ENCODE peak calls at places on chromosomes 4 and X, in four cellular contexts. U, K, L and X are unnamed samples.

GRCh38 chr4:182236186-182236585 is 7.0 kb upstream of the TENM3 start:
- DNase-seq in U (no peak), K (no peak), L (no peak), X (no peak)

GRCh38 chrX:138710311-138710791 is 1.2 kb downstream of the FGF13 start:
- DNase-seq in L (peak), K (no peak), U (no peak), X (no peak)

GRCh38 chrX:24166078-24166477 is 16.5 kb downstream of the ZFX start:
- DNase-seq in K (no peak), U (no peak), L (no peak), X (no peak)

GRCh38 chr4:48896845-48897244 is 9.7 kb downstream of the OCIAD2 start:
- DNase-seq in L (no peak), U (no peak), K (no peak), X (no peak)

GRCh38 chrX:68831405-68832100 is 2.7 kb downstream of the EFNB1 start:
- DNase-seq in L (no peak), U (no peak), K (no peak), X (no peak)

GRCh38 chr4:16116019-16116418 is 32.2 kb upstream of the PROM1 start:
- DNase-seq in U (no peak), L (no peak), K (no peak), X (no peak)

GRCh38 chrX:121389976-121390709 is 342.7 kb downstream of the GLUD2 start:
- DNase-seq in L (no peak), K (no peak), U (no peak), X (no peak)

GRCh38 chr4:125677665-125678307 is 363.0 kb downstream of the FAT4 start:
- DNase-seq in K (no peak), U (no peak), L (no peak), X (no peak)

GRCh38 chrX:112874140-112874539 is 33.5 kb upstream of the AMOT start:
- DNase-seq in U (no peak), L (no peak), K (no peak), X (no peak)

GRCh38 chr4:8516061-8516573 is 64.1 kb upstream of the GPR78 start:
- DNase-seq in K (no peak), L (no peak), U (no peak), X (no peak)

GRCh38 chrX:72245461-72246089 is 6.7 kb upstream of the ERCC6L start:
- DNase-seq in U (no peak), K (peak), L (peak), X (no peak)

GRCh38 chrX:49878128-49878833 is 1.0 kb upstream of the USP27X start:
- DNase-seq in K (no peak), U (no peak), L (no peak), X (no peak)

GRCh38 chrX:103155201-103155600 is 59.7 kb upstream of the BEX4 start:
- DNase-seq in K (no peak), U (no peak), L (no peak), X (peak)

GRCh38 chr4:5656415-5656814 is 51.9 kb downstream of the EVC2 start:
- DNase-seq in L (no peak), K (no peak), U (no peak), X (no peak)

GRCh38 chrX:13252726-13253125 is 67.1 kb downstream of the ATXN3L start:
- DNase-seq in U (no peak), K (no peak), L (no peak), X (no peak)

GRCh38 chr4:139568206-139568969 is 12.4 kb upstream of the SETD7 start:
- DNase-seq in U (no peak), L (no peak), K (no peak), X (no peak)

GRCh38 chrX:1534321-1535168 is 2.4 kb downstream of the P2RY8 start:
- DNase-seq in L (no peak), U (no peak), K (no peak), X (no peak)

GRCh38 chr4:61468091-61468720 is 268.1 kb downstream of the ADGRL3 start:
- DNase-seq in U (no peak), K (no peak), L (no peak), X (peak)

GRCh38 chrX:154096140-154097002 is 1.1 kb downstream of the MECP2 start:
- DNase-seq in U (no peak), L (no peak), K (peak), X (no peak)

GRCh38 chr4:101086801-101087586 is 260.3 kb downstream of the PPP3CA start:
- DNase-seq in L (no peak), U (no peak), K (no peak), X (no peak)

GRCh38 chrX:12901486-12901885 is 4.9 kb upstream of the TLR8 start:
- DNase-seq in L (peak), K (peak), U (peak), X (no peak)

GRCh38 chrX:2434270-2434669 is 66.5 kb downstream of the DHRSX start:
- DNase-seq in L (no peak), K (no peak), U (no peak), X (no peak)

GRCh38 chrX:30910124-30910860 is 21.2 kb upstream of the TAB3 start:
- DNase-seq in U (no peak), K (no peak), L (no peak), X (peak)

GRCh38 chrX:150792949-150793527 is 99.8 kb downstream of the MTMR1 start:
- DNase-seq in L (no peak), U (no peak), K (no peak), X (no peak)

GRCh38 chrX:113522814-113523213 is 682.2 kb upstream of the AMOT start:
- DNase-seq in K (no peak), U (no peak), L (no peak), X (peak)

GRCh38 chrX:132483951-132484350 is 4.9 kb downstream of the MBNL3 start:
- DNase-seq in L (no peak), U (no peak), K (no peak), X (no peak)

GRCh38 chr4:69831646-69832325 is 28.2 kb downstream of the SULT1E1 start:
- DNase-seq in K (peak), U (no peak), L (no peak), X (peak)

GRCh38 chrX:74521961-74522833 is 92.2 kb downstream of the RLIM start:
- DNase-seq in U (no peak), L (no peak), K (peak), X (no peak)

GRCh38 chrX:103839404-103839803 is 7.3 kb upstream of the RAB9B start:
- DNase-seq in K (no peak), L (no peak), U (no peak), X (no peak)

GRCh38 chrX:44945736-44946135 is 72.7 kb downstream of the KDM6A start:
- DNase-seq in L (no peak), U (no peak), K (no peak), X (peak)
- TF ChIP-seq CTCF in L (no peak), U (peak), K (peak), X (no peak)

GRCh38 chr4:7187297-7187592 is 5.1 kb upstream of the SORCS2 start:
- DNase-seq in K (no peak), U (no peak), L (no peak), X (no peak)
- TF ChIP-seq CTCF in K (no peak), U (no peak), L (no peak), X (no peak)

GRCh38 chr4:3783691-3784306 is 17.6 kb downstream of the ADRA2C start:
- DNase-seq in L (peak), U (no peak), K (no peak), X (no peak)
- TF ChIP-seq CTCF in L (peak), U (peak), K (no peak), X (no peak)

DNA sequence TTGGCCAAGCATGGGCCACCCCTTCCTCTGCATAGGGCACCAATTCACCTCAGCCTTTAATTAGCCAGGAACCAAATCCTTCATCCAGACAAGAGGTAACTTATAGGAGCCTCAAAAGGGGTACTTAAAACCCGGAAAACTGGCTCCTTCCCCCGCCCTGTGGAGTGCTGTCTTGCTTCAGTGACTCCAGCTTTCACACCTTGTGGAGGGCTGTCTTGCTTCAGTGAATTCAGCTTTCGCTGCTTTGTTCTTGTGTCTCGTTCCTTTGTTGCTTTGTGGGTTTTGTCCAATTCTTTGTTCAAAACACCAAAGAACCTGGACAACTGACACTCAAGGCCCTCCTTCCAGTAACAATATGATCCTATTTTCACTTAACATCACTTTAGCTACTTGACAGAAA is 82.2 kb upstream of the FRG1 start:
- DNase-seq in U (no peak), L (no peak), K (no peak), X (no peak)
- TF ChIP-seq CTCF in U (no peak), L (no peak), K (no peak), X (no peak)